ENCODE peak calls at places on chromosomes 7 and 10, in five cellular contexts. N is suprapubic skin, V is transverse colon, W is A549, J is ovary. L is an unnamed sample.
A peak's percentile ranks its signal among the peaks of the same experiment; 100 is the strongest.

GRCh38 chr7:115357213-115357999 is 435.5 kb downstream of the MDFIC start:
- DNase-seq in J (no peak), W (no peak), N (no peak), V (no peak), L (no peak)

GRCh38 chr7:54546081-54546985 is 4.2 kb downstream of the VSTM2A start:
- DNase-seq in V (peak; percentile 28), W (peak; percentile 35), J (no peak), N (no peak), L (no peak)

GRCh38 chr10:120278069-120278468 is 179.0 kb upstream of the PLPP4 start:
- DNase-seq in W (no peak), N (no peak), J (no peak), V (no peak), L (no peak)

GRCh38 chr7:12403287-12404181 is at the start of gene VWDE:
- DNase-seq in W (peak; percentile 66), J (peak; percentile 12), V (peak; percentile 71), N (peak; percentile 60), L (no peak)

GRCh38 chr7:8154290-8154689 is 107.7 kb downstream of the ICA1 start:
- DNase-seq in V (no peak), N (no peak), J (no peak), W (no peak), L (no peak)

GRCh38 chr10:16870331-16870730 is 53.1 kb upstream of the RSU1 start:
- DNase-seq in V (no peak), J (no peak), W (no peak), N (no peak), L (no peak)

GRCh38 chr10:32376780-32377179 is 29.8 kb upstream of the EPC1 start:
- DNase-seq in V (no peak), J (no peak), W (no peak), N (no peak), L (no peak)

GRCh38 chr7:135919071-135919841 is 57.9 kb downstream of the MTPN start:
- DNase-seq in J (no peak), V (no peak), W (no peak), N (no peak), L (no peak)

GRCh38 chr10:14838582-14839304 is 637 bp downstream of the HSPA14 start:
- DNase-seq in W (peak; percentile 16), V (peak; percentile 41), J (peak; percentile 61), N (peak; percentile 84), L (peak; percentile 72)

GRCh38 chr7:139034336-139034735 is 1.5 kb downstream of the ZC3HAV1L start:
- DNase-seq in W (no peak), J (no peak), V (no peak), N (no peak), L (no peak)

GRCh38 chr10:101672536-101672935 is 22.4 kb downstream of the FBXW4 start:
- DNase-seq in W (no peak), J (no peak), V (no peak), N (no peak), L (no peak)

GRCh38 chr7:155306677-155307470 is 9.2 kb downstream of the INSIG1 start:
- DNase-seq in W (no peak), V (no peak), J (no peak), N (no peak), L (no peak)

GRCh38 chr7:134941185-134941900 is 45.0 kb upstream of the AGBL3 start:
- DNase-seq in N (no peak), J (no peak), W (peak; percentile 38), V (no peak), L (no peak)

GRCh38 chr7:68288099-68288498 is 1291.5 kb downstream of the TYW1 start:
- DNase-seq in J (no peak), W (no peak), N (no peak), V (no peak), L (no peak)

DNA sequence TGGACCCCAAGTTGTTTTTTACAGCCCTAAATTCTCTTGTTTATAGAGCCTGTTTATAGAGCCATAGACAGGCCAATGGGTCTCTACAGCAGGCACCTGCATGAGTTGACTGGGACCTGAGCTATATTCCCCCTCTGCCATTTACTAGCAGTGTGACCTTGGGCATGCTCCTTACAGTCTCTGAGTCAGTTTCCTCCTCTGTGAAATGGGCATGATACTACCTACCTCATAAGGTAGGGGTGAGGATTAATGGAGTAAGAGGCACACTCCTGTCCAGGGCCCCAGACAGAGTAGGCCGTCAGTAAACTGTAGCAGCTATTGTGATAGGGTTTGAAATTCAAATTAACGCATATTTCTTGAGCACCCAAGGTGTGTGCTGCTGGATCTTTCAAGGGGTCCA is 138.1 kb downstream of the TCF7L2 start:
- DNase-seq in V (no peak), N (no peak), W (no peak), J (no peak), L (no peak)
- H3K4me1 ChIP-seq in V (peaks cover 17% of the 10 kb centered on the region), N (peaks cover 25% of the 10 kb centered on the region), W (peaks cover 80% of the 10 kb centered on the region), J (peaks cover 11% of the 10 kb centered on the region), L (peaks cover 35% of the 10 kb centered on the region)

GRCh38 chr7:66304536-66304935 is 99.4 kb downstream of the TPST1 start:
- DNase-seq in N (no peak), J (no peak), V (no peak), W (no peak), L (no peak)

GRCh38 chr7:66307591-66308215 is 102.6 kb downstream of the TPST1 start:
- DNase-seq in W (no peak), N (no peak), V (no peak), J (no peak), L (no peak)

GRCh38 chr7:66310620-66311019 is 105.5 kb downstream of the TPST1 start:
- DNase-seq in W (no peak), J (no peak), N (no peak), V (no peak), L (no peak)

GRCh38 chr7:66306243-66306642 is 101.1 kb downstream of the TPST1 start:
- DNase-seq in W (no peak), N (no peak), V (no peak), J (no peak), L (no peak)

GRCh38 chr7:66308411-66308810 is 103.3 kb downstream of the TPST1 start:
- DNase-seq in W (no peak), N (no peak), J (no peak), V (no peak), L (no peak)
- H3K27ac ChIP-seq in W (no peak overlapping the region), N (no peak overlapping the region), J (no peak overlapping the region), V (no peak overlapping the region), L (no peak overlapping the region)

GRCh38 chr7:136925556-136925955 is 57.1 kb downstream of the CHRM2 start:
- DNase-seq in W (no peak), V (no peak), J (no peak), N (no peak), L (no peak)

GRCh38 chr7:136914016-136914415 is 45.6 kb downstream of the CHRM2 start:
- DNase-seq in N (no peak), W (no peak), V (no peak), J (no peak), L (no peak)

GRCh38 chr7:136925049-136925448 is 56.6 kb downstream of the CHRM2 start:
- DNase-seq in N (no peak), V (no peak), J (no peak), W (no peak), L (no peak)

GRCh38 chr7:136923111-136923510 is 54.7 kb downstream of the CHRM2 start:
- DNase-seq in V (no peak), J (no peak), W (no peak), N (no peak), L (no peak)

DNA sequence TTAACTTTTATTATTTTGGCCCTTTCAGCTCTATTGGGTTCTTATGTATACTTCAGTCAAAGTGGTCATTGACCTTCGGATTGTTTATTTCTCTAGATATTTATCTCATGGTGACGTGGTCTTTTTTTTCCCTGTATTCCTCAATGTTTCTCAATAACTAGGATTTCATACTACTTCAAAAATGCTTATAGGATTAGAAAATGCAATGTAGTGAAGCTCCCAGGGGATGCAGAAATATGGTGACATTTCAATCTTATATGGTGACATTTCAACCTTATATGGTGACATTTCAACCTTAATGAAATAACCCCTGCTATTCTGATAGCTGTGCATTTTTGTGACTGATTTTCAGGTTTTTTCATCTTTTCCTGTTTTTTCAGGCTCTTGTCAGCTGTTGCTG is 51.4 kb downstream of the CHRM2 start:
- DNase-seq in W (no peak), V (no peak), J (no peak), N (no peak), L (no peak)
- TF ChIP-seq EP300 in W (no peak), V (no peak), J (no peak), N (no peak), L (no peak)

GRCh38 chr10:78215645-78216044 is 182.0 kb downstream of the RPS24 start:
- DNase-seq in V (peak; percentile 65), J (peak; percentile 77), W (no peak), N (peak; percentile 82), L (peak; percentile 98)
- H3K4me1 ChIP-seq in V (peaks cover 10% of the 10 kb centered on the region), J (peaks cover 14% of the 10 kb centered on the region), W (peaks cover 11% of the 10 kb centered on the region), N (peaks cover 14% of the 10 kb centered on the region), L (peaks cover 43% of the 10 kb centered on the region)

L was measured in sigmoid colon.